ENCODE peak calls at places on chromosomes 7 and 10, in four cellular contexts. X, U, N and P are unnamed samples.

GRCh38 chr7:92149736-92150239 is 15.5 kb upstream of the CYP51A1 start:
- DNase-seq in X (no peak), U (no peak), N (no peak), P (no peak)

GRCh38 chr10:74289956-74290355 is 138.9 kb downstream of the ADK start:
- DNase-seq in X (no peak), U (no peak), N (no peak), P (no peak)

GRCh38 chr10:78502208-78502943 is 468.7 kb downstream of the RPS24 start:
- DNase-seq in X (peak; percentile 49), U (no peak), N (no peak), P (no peak)

GRCh38 chr10:75959209-75959608 is 527.8 kb downstream of the LRMDA start:
- DNase-seq in X (peak; percentile 82), U (no peak), N (no peak), P (no peak)

GRCh38 chr7:89666436-89666835 is 487.8 kb upstream of the STEAP1 start:
- DNase-seq in X (no peak), U (no peak), N (no peak), P (no peak)

GRCh38 chr10:26890956-26891355 is 30.2 kb upstream of the ABI1 start:
- DNase-seq in X (peak; percentile 62), U (peak; percentile 55), N (no peak), P (no peak)

GRCh38 chr10:58512470-58513188 is at the start of gene BICC1:
- DNase-seq in X (peak; percentile 70), U (peak; percentile 81), N (peak; percentile 72), P (peak; percentile 75)

GRCh38 chr7:2558620-2559282 is at the start of gene IQCE:
- DNase-seq in X (peak; percentile 87), U (peak; percentile 99), N (peak; percentile 97), P (peak; percentile 96)

GRCh38 chr10:70118196-70118595 is 14.4 kb downstream of the AIFM2 start:
- DNase-seq in X (no peak), U (no peak), N (no peak), P (no peak)

GRCh38 chr10:4243651-4244050 is 458.6 kb upstream of the KLF6 start:
- DNase-seq in X (peak; percentile 98), U (no peak), N (no peak), P (no peak)

GRCh38 chr7:131861620-131862346 is 305.4 kb upstream of the PODXL start:
- DNase-seq in X (peak; percentile 11), U (no peak), N (no peak), P (no peak)

GRCh38 chr10:73991846-73992245 is 6.1 kb upstream of the VCL start:
- DNase-seq in X (no peak), U (no peak), N (no peak), P (peak; percentile 81)

GRCh38 chr10:95661818-95662217 is 5.3 kb upstream of the ALDH18A1 start:
- DNase-seq in X (no peak), U (no peak), N (no peak), P (no peak)

GRCh38 chr10:51683031-51683830 is 16.2 kb downstream of the CSTF2T start:
- DNase-seq in X (peak; percentile 23), U (no peak), N (no peak), P (no peak)

GRCh38 chr10:56715262-56715661 is 354.2 kb upstream of the ZWINT start:
- DNase-seq in X (no peak), U (no peak), N (no peak), P (no peak)